ENCODE peak calls at places on chromosomes 4 and X, in seven cellular contexts. M is tibial artery; J is CD4-positive, CD25-positive, alpha-beta regulatory T cell; G is breast epithelium; K is heart right ventricle; W is fibroblast of the aortic adventitia; T is Peyer's patch. N is an unnamed sample.

GRCh38 chr4:164734476-164734875 is 19.5 kb upstream of the SMIM31 start:
- DNase-seq in W (no peak), T (no peak), J (no peak), K (no peak), M (no peak), G (no peak), N (peak; percentile 3)

GRCh38 chr4:19739101-19739651 is 512.5 kb upstream of the SLIT2 start:
- DNase-seq in K (no peak), T (no peak), J (no peak), W (peak; percentile 79), M (no peak), G (no peak), N (no peak)

GRCh38 chr4:167234388-167234881 is at the start of gene SPOCK3:
- DNase-seq in M (no peak), G (peak; percentile 52), W (peak; percentile 51), T (no peak), K (peak; percentile 21), J (no peak), N (peak; percentile 23)

GRCh38 chr4:83851261-83852084 is 315.6 kb downstream of the GPAT3 start:
- DNase-seq in K (no peak), W (peak; percentile 47), J (no peak), T (no peak), G (no peak), M (no peak), N (no peak)

GRCh38 chr4:13705521-13706035 is 78.1 kb upstream of the BOD1L1 start:
- DNase-seq in G (peak; percentile 55), W (no peak), K (peak; percentile 40), J (no peak), T (no peak), M (no peak), N (no peak)

GRCh38 chrX:37765507-37765906 is 14.4 kb upstream of the CYBB start:
- DNase-seq in K (no peak), M (no peak), W (no peak), G (no peak), J (no peak), T (no peak), N (no peak)

GRCh38 chrX:29422034-29422433 is 793.3 kb upstream of the MAGEB2 start:
- DNase-seq in M (no peak), W (no peak), K (no peak), G (no peak), J (no peak), T (no peak), N (no peak)

GRCh38 chr4:89111833-89112563 is 665 bp downstream of the TIGD2 start:
- DNase-seq in K (no peak), W (peak; percentile 85), M (no peak), G (no peak), T (no peak), J (no peak), N (no peak)

GRCh38 chrX:54926978-54927377 is 6.4 kb downstream of the TRO start:
- DNase-seq in G (no peak), T (no peak), J (no peak), K (no peak), W (no peak), M (no peak), N (no peak)

GRCh38 chr4:22678851-22679517 is 13.8 kb upstream of the GBA3 start:
- DNase-seq in K (no peak), W (peak; percentile 7), G (no peak), T (no peak), J (no peak), M (no peak), N (no peak)

DNA sequence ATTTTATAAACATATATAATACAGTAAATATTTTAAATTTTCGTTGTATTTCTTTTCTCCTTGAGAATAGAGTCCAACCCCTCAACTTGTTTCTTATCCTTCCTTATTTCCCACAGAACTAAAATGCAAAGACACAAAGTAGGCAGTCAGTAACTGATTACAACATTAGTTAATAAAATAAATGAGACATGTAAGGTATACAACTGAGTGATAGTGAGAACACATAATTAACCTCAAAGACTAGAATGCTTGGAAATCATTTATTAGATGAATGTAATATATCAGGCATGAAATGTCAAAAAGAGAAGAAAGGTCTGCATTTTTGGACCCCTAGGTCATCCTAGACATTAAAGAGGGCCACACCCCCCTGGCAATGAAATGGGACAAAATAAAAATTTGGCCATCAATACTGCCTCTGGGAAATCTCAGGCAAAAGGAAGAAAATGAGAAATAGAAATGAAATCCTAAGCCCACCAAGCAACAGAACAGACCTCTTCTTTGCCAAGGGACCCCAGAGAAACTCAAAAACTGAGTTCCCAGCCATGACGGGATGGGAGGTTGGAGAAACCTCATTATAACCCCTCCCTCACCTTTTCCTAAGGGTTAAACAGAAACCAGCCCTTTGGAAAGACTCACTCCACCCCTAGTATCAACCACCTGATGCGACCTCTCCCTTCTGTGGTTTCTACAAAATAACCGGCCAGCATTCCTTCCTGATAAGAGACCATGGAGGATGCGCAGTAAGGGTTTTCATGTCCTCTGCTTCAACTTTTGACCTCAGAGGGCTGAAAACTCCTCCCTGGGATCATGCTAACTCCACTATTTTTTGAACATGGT is 90.1 kb upstream of the EXOC1L start:
- DNase-seq in G (no peak), J (no peak), K (no peak), T (no peak), W (no peak), M (no peak), N (no peak)
- H3K4me3 ChIP-seq in G (no peak overlapping the region), J (no peak overlapping the region), K (no peak overlapping the region), T (no peak overlapping the region), W (no peak overlapping the region), M (no peak overlapping the region), N (no peak overlapping the region)

GRCh38 chr4:141684785-141685184 is 48.4 kb downstream of the IL15 start:
- DNase-seq in K (no peak), G (no peak), W (no peak), M (no peak), J (no peak), T (no peak), N (no peak)

GRCh38 chr4:141676087-141676486 is 39.7 kb downstream of the IL15 start:
- DNase-seq in W (no peak), J (no peak), G (no peak), T (no peak), K (no peak), M (no peak), N (no peak)

GRCh38 chr4:141675384-141675783 is 39.0 kb downstream of the IL15 start:
- DNase-seq in M (no peak), G (no peak), W (no peak), K (no peak), T (no peak), J (no peak), N (no peak)

DNA sequence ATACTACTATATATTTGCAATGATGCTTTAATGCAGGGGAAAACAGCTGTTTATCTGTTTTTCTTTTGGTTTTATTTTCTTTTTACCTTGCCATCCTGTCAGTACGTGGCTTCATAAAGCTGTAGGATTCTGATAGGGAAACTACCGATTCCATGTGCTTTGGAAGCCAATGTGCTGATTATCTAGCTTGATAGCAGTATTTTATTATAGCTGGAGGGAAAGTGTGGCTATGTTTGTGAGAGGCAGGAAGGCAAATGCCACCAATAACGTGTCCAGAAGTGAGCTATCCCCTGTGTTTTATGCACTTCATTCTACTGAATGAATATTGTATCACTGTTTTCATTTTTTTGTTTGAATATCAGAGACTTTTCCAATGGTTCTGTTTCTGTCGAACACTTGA is 43.7 kb downstream of the IL15 start:
- DNase-seq in G (no peak), K (no peak), W (no peak), J (no peak), M (no peak), T (no peak), N (no peak)
- H3K4me3 ChIP-seq in G (no peak overlapping the region), K (no peak overlapping the region), W (no peak overlapping the region), J (no peak overlapping the region), M (no peak overlapping the region), T (no peak overlapping the region), N (no peak overlapping the region)

GRCh38 chr4:1806223-1806564 is 13.1 kb downstream of the FGFR3 start:
- DNase-seq in J (no peak), M (no peak), K (no peak), W (no peak), T (no peak), G (no peak), N (no peak)
- H3K4me3 ChIP-seq in J (no peak overlapping the region), M (no peak overlapping the region), K (no peak overlapping the region), W (no peak overlapping the region), T (no peak overlapping the region), G (no peak overlapping the region), N (no peak overlapping the region)

DNA sequence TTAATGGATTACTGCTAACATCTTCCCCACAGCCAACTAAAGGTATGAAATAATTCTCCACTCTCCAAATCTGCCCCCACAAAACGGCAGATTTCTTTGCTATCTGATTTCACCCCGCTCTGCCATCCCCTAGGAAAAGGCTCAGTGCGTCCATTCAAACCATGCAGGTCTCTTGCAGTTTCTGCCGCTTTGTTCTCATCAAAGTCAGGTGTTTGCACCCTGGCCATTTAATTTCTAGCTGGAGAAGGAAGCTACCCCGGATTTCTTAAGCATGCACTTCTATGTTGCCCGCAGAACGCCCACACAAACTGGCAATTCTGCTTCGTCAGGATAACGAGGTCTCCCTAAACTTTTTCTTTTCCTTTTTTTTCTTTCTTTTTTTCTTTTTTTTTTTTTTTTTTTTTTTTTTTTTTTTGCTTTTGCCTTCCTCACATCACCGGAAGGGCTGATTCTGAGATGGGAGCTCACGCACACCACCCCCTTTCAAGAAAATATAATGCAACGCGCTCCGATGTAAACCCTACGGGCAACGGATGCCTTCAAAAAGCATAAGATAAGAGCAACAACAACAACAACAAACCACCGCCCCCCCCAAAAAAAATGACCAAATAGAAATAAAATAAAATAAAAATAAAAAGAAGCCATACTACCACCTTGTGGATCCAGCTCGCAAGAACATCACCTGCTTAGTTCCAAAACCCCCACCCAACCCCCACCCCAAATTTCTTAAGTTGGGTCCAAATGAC is 3.2 kb downstream of the NLGN4X start:
- DNase-seq in K (no peak), J (no peak), T (no peak), W (no peak), M (no peak), G (no peak), N (no peak)
- H3K4me3 ChIP-seq in K (peak overlapping the region; percentile 45), J (no peak overlapping the region), T (peak overlapping the region; percentile 35), W (no peak overlapping the region), M (peak overlapping the region; percentile 50), G (peak overlapping the region; percentile 9), N (no peak overlapping the region)